ENCODE peak calls at places on chromosomes 3 and 15, in five cellular contexts. One of them, this sample, is unnamed.

GRCh38 chr3:171376125-171376947 is 83.9 kb downstream of the TNIK start:
- DNase-seq in epithelial cell of proximal tubule: peak; percentile 71
- DNase-seq in BJ: no peak
- DNase-seq in body of pancreas: peak; percentile 31
- DNase-seq in AG10803: peak; percentile 34
- DNase-seq in this sample: no peak

GRCh38 chr3:59518268-59518667 is 468.4 kb upstream of the CFAP20DC start:
- DNase-seq in BJ: no peak
- DNase-seq in body of pancreas: no peak
- DNase-seq in epithelial cell of proximal tubule: no peak
- DNase-seq in AG10803: no peak
- DNase-seq in this sample: no peak

GRCh38 chr15:22945071-22945470 is 35.1 kb downstream of the CYFIP1 start:
- DNase-seq in BJ: no peak
- DNase-seq in body of pancreas: no peak
- DNase-seq in epithelial cell of proximal tubule: no peak
- DNase-seq in AG10803: no peak
- DNase-seq in this sample: no peak

GRCh38 chr15:51649659-51650521 is 27.3 kb upstream of the DMXL2 start:
- DNase-seq in BJ: peak; percentile 35
- DNase-seq in epithelial cell of proximal tubule: peak; percentile 37
- DNase-seq in body of pancreas: peak; percentile 79
- DNase-seq in AG10803: peak; percentile 77
- DNase-seq in this sample: peak; percentile 20

GRCh38 chr15:50906954-50907865 is 1.3 kb upstream of the AP4E1 start:
- DNase-seq in body of pancreas: peak; percentile 16
- DNase-seq in BJ: no peak
- DNase-seq in AG10803: no peak
- DNase-seq in epithelial cell of proximal tubule: no peak
- DNase-seq in this sample: no peak

GRCh38 chr3:102466001-102466400 is 31.2 kb downstream of the ZPLD1 start:
- DNase-seq in epithelial cell of proximal tubule: no peak
- DNase-seq in BJ: no peak
- DNase-seq in AG10803: no peak
- DNase-seq in body of pancreas: no peak
- DNase-seq in this sample: no peak

GRCh38 chr15:63605816-63606215 is 8.6 kb downstream of the FBXL22 start:
- DNase-seq in BJ: no peak
- DNase-seq in AG10803: no peak
- DNase-seq in epithelial cell of proximal tubule: no peak
- DNase-seq in body of pancreas: no peak
- DNase-seq in this sample: no peak

GRCh38 chr15:59022188-59022587 is 34.7 kb downstream of the RNF111 start:
- DNase-seq in epithelial cell of proximal tubule: no peak
- DNase-seq in BJ: no peak
- DNase-seq in AG10803: no peak
- DNase-seq in body of pancreas: no peak
- DNase-seq in this sample: no peak

GRCh38 chr15:39786444-39787056 is 3.9 kb upstream of the FSIP1 start:
- DNase-seq in AG10803: peak; percentile 74
- DNase-seq in body of pancreas: no peak
- DNase-seq in BJ: no peak
- DNase-seq in epithelial cell of proximal tubule: no peak
- DNase-seq in this sample: no peak

GRCh38 chr3:123498761-123499160 is 49.9 kb upstream of the ADCY5 start:
- DNase-seq in body of pancreas: no peak
- DNase-seq in epithelial cell of proximal tubule: no peak
- DNase-seq in BJ: no peak
- DNase-seq in AG10803: no peak
- DNase-seq in this sample: no peak

GRCh38 chr15:83926116-83926515 is 272.2 kb downstream of the ADAMTSL3 start:
- DNase-seq in BJ: no peak
- DNase-seq in AG10803: no peak
- DNase-seq in body of pancreas: no peak
- DNase-seq in epithelial cell of proximal tubule: no peak
- DNase-seq in this sample: no peak

GRCh38 chr3:170307998-170308398 is 49.5 kb upstream of the SKIL start:
- DNase-seq in BJ: no peak
- DNase-seq in epithelial cell of proximal tubule: no peak
- DNase-seq in body of pancreas: peak; percentile 78
- DNase-seq in AG10803: peak; percentile 5
- DNase-seq in this sample: no peak

GRCh38 chr3:31364711-31365110 is 168.0 kb upstream of the STT3B start:
- DNase-seq in body of pancreas: no peak
- DNase-seq in epithelial cell of proximal tubule: no peak
- DNase-seq in BJ: no peak
- DNase-seq in AG10803: peak; percentile 62
- DNase-seq in this sample: no peak

GRCh38 chr3:12198301-12198700 is 39.6 kb upstream of the TIMP4 start:
- DNase-seq in BJ: no peak
- DNase-seq in epithelial cell of proximal tubule: no peak
- DNase-seq in AG10803: peak; percentile 62
- DNase-seq in body of pancreas: no peak
- DNase-seq in this sample: no peak

GRCh38 chr15:72235298-72235697 is 4.3 kb upstream of the PKM start:
- DNase-seq in BJ: no peak
- DNase-seq in AG10803: no peak
- DNase-seq in epithelial cell of proximal tubule: no peak
- DNase-seq in body of pancreas: no peak
- DNase-seq in this sample: no peak

GRCh38 chr3:173553635-173554280 is 156.2 kb downstream of the NLGN1 start:
- DNase-seq in AG10803: peak; percentile 58
- DNase-seq in BJ: no peak
- DNase-seq in body of pancreas: peak; percentile 3
- DNase-seq in epithelial cell of proximal tubule: peak; percentile 7
- DNase-seq in this sample: peak; percentile 13

GRCh38 chr3:58998476-58999117 is 51.2 kb downstream of the CFAP20DC start:
- DNase-seq in AG10803: peak; percentile 86
- DNase-seq in body of pancreas: no peak
- DNase-seq in BJ: peak; percentile 85
- DNase-seq in epithelial cell of proximal tubule: peak; percentile 97
- DNase-seq in this sample: peak; percentile 52

GRCh38 chr3:180804871-180805430 is 107.5 kb upstream of the FXR1 start:
- DNase-seq in BJ: no peak
- DNase-seq in epithelial cell of proximal tubule: no peak
- DNase-seq in AG10803: peak; percentile 54
- DNase-seq in body of pancreas: no peak
- DNase-seq in this sample: no peak

GRCh38 chr15:90981681-90982080 is 12.7 kb downstream of the PRC1 start:
- DNase-seq in body of pancreas: no peak
- DNase-seq in AG10803: no peak
- DNase-seq in BJ: no peak
- DNase-seq in epithelial cell of proximal tubule: no peak
- DNase-seq in this sample: no peak

GRCh38 chr3:78112266-78112665 is 1072.4 kb downstream of the ROBO2 start:
- DNase-seq in BJ: no peak
- DNase-seq in AG10803: no peak
- DNase-seq in body of pancreas: peak; percentile 7
- DNase-seq in epithelial cell of proximal tubule: no peak
- DNase-seq in this sample: no peak

GRCh38 chr3:148950806-148951205 is 40.5 kb upstream of the GYG1 start:
- DNase-seq in epithelial cell of proximal tubule: no peak
- DNase-seq in BJ: no peak
- DNase-seq in AG10803: no peak
- DNase-seq in body of pancreas: no peak
- DNase-seq in this sample: no peak

GRCh38 chr3:120875989-120876388 is 32.0 kb upstream of the STXBP5L start:
- DNase-seq in BJ: no peak
- DNase-seq in epithelial cell of proximal tubule: no peak
- DNase-seq in body of pancreas: no peak
- DNase-seq in AG10803: no peak
- DNase-seq in this sample: no peak

DNA sequence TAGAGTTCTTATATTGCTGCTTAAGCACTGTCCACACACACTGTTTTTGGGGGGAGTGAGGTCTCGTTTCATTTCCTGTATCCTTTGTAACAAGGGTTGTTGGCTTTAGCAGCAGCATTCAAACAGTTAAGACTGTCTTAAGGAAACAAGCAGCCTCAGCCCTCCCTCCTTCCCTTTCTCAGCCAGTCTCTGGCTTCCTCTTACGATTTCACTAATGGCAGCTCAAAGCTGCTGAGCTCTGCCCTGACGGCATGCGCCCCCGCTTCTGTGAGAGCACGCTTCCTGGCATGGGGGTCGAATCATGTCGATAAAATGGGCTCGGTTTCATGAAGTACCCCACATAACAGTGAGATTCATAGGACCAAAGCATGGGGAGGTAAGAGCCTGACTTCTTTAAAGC is 105.0 kb downstream of the KLHL25 start:
- DNase-seq in AG10803: peak; percentile 59
- DNase-seq in BJ: no peak
- DNase-seq in body of pancreas: peak; percentile 45
- DNase-seq in epithelial cell of proximal tubule: no peak
- DNase-seq in this sample: peak; percentile 48
- H3K4me3 ChIP-seq in AG10803: peak overlapping the region; percentile 38
- H3K4me3 ChIP-seq in BJ: peak overlapping the region; percentile 27
- H3K4me3 ChIP-seq in body of pancreas: no peak overlapping the region
- H3K4me3 ChIP-seq in epithelial cell of proximal tubule: peak overlapping the region; percentile 26
- H3K4me3 ChIP-seq in this sample: peak overlapping the region; percentile 28

DNA sequence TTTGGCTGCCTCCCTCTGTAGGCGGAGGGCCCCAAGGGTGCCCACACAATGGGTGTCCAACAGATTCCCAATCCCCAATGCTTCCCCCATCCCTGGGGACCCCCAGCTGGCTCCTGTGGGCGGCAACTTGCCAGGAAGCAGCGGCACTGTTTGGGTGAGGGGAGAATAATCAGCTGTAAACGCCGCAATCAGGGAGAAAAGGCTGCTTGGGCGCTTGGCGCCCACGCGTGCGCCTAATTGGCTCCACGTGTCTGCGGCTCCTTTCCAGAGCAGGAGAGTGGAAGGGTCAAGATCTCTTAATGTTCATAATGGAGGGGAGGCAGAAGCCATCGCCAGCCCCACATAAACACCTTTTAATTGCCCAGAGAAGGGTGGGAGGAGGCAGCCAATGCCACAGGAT is 67.9 kb upstream of the TMEM115 start:
- DNase-seq in BJ: no peak
- DNase-seq in body of pancreas: no peak
- DNase-seq in AG10803: no peak
- DNase-seq in epithelial cell of proximal tubule: no peak
- DNase-seq in this sample: no peak
- TF ChIP-seq CTCF in BJ: no peak
- TF ChIP-seq CTCF in body of pancreas: no peak
- TF ChIP-seq CTCF in AG10803: no peak
- TF ChIP-seq CTCF in epithelial cell of proximal tubule: no peak
- TF ChIP-seq CTCF in this sample: no peak

GRCh38 chr15:101204744-101205535 is 46.9 kb downstream of the CHSY1 start:
- DNase-seq in body of pancreas: no peak
- DNase-seq in BJ: no peak
- DNase-seq in epithelial cell of proximal tubule: no peak
- DNase-seq in AG10803: peak; percentile 93
- DNase-seq in this sample: no peak

GRCh38 chr15:101203029-101203428 is 48.8 kb downstream of the CHSY1 start:
- DNase-seq in AG10803: no peak
- DNase-seq in BJ: no peak
- DNase-seq in epithelial cell of proximal tubule: no peak
- DNase-seq in body of pancreas: no peak
- DNase-seq in this sample: no peak

GRCh38 chr15:101201411-101202174 is 50.3 kb downstream of the CHSY1 start:
- DNase-seq in body of pancreas: peak; percentile 82
- DNase-seq in BJ: peak; percentile 91
- DNase-seq in AG10803: peak; percentile 99
- DNase-seq in epithelial cell of proximal tubule: peak; percentile 74
- DNase-seq in this sample: peak; percentile 98

GRCh38 chr15:101206173-101206572 is 45.7 kb downstream of the CHSY1 start:
- DNase-seq in body of pancreas: no peak
- DNase-seq in BJ: no peak
- DNase-seq in AG10803: peak; percentile 58
- DNase-seq in epithelial cell of proximal tubule: no peak
- DNase-seq in this sample: peak; percentile 62

DNA sequence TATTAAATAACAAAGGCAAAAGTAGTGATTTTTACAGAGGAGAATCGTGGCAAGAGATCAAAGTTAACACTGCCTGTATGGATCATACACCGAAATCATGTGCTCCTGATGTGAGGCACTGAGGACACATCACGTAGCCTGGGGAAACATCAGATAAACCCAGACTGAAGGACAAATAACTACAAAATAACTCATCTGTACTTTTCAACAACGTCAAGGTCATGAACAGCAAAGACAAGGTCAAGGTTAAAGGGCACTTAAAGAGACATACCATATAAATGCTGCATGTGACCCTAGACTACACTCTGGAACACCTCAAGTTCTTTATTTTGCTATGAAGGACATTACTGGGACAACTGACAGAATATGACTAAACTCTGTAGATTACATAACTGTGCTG is 48.2 kb downstream of the CHSY1 start:
- DNase-seq in BJ: no peak
- DNase-seq in AG10803: no peak
- DNase-seq in body of pancreas: no peak
- DNase-seq in epithelial cell of proximal tubule: no peak
- DNase-seq in this sample: peak; percentile 56
- H3K4me3 ChIP-seq in BJ: no peak overlapping the region
- H3K4me3 ChIP-seq in AG10803: no peak overlapping the region
- H3K4me3 ChIP-seq in body of pancreas: no peak overlapping the region
- H3K4me3 ChIP-seq in epithelial cell of proximal tubule: no peak overlapping the region
- H3K4me3 ChIP-seq in this sample: no peak overlapping the region

GRCh38 chr3:70926835-70927234 is 614.4 kb upstream of the MDFIC2 start:
- DNase-seq in body of pancreas: no peak
- DNase-seq in BJ: no peak
- DNase-seq in AG10803: no peak
- DNase-seq in epithelial cell of proximal tubule: no peak
- DNase-seq in this sample: no peak

GRCh38 chr3:70930066-70930465 is 617.6 kb upstream of the MDFIC2 start:
- DNase-seq in epithelial cell of proximal tubule: no peak
- DNase-seq in body of pancreas: no peak
- DNase-seq in BJ: no peak
- DNase-seq in AG10803: no peak
- DNase-seq in this sample: no peak

DNA sequence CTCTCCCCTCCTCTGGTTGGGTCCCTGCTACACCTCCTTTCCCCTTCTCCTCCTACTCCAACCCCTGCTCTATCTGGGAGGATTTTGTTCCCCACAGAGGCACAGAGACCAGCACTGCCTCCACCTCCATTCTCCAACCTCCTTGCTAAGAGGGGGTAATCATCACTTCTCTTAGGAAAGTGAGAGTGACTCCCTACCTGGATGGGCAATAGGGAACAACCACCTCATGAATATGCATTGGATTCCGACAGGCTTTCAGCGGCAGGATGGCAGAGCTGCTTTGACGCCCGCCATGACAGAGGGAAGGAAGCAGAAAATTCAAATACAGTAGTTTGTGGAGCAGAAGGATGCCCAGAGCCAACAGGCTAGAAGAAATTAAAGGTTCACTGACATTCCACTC is 614.8 kb upstream of the MDFIC2 start:
- DNase-seq in epithelial cell of proximal tubule: no peak
- DNase-seq in body of pancreas: no peak
- DNase-seq in BJ: no peak
- DNase-seq in AG10803: no peak
- DNase-seq in this sample: no peak
- TF ChIP-seq CTCF in epithelial cell of proximal tubule: no peak
- TF ChIP-seq CTCF in body of pancreas: no peak
- TF ChIP-seq CTCF in BJ: no peak
- TF ChIP-seq CTCF in AG10803: no peak
- TF ChIP-seq CTCF in this sample: no peak

GRCh38 chr3:74489393-74489792 is 125.1 kb downstream of the CNTN3 start:
- DNase-seq in epithelial cell of proximal tubule: no peak
- DNase-seq in body of pancreas: no peak
- DNase-seq in BJ: peak; percentile 4
- DNase-seq in AG10803: peak; percentile 44
- DNase-seq in this sample: no peak
- H3K4me3 ChIP-seq in epithelial cell of proximal tubule: no peak overlapping the region
- H3K4me3 ChIP-seq in body of pancreas: no peak overlapping the region
- H3K4me3 ChIP-seq in BJ: no peak overlapping the region
- H3K4me3 ChIP-seq in AG10803: no peak overlapping the region
- H3K4me3 ChIP-seq in this sample: no peak overlapping the region